ENCODE peak calls at places on chromosomes 1 and 21, in four cellular contexts. P is effector CD4-positive, alpha-beta T cell; L is sigmoid colon; F is C1 segment of cervical spinal cord. W is an unnamed sample.

GRCh38 chr1:44072204-44072603 is 40.9 kb upstream of the SLC6A9 start:
- DNase-seq in P (no peak), L (no peak), F (no peak), W (no peak)

GRCh38 chr1:35894183-35894582 is 11.2 kb downstream of the AGO1 start:
- DNase-seq in P (no peak), L (no peak), F (peak; percentile 0), W (no peak)

GRCh38 chr1:1337793-1338147 is 6.7 kb downstream of the TAS1R3 start:
- DNase-seq in P (no peak), L (no peak), F (no peak), W (no peak)

GRCh38 chr1:186404454-186405051 is 28.9 kb downstream of the ODR4 start:
- DNase-seq in P (no peak), L (no peak), F (no peak), W (no peak)

GRCh38 chr1:43968348-43968948 is 1.4 kb upstream of the DPH2 start:
- DNase-seq in P (no peak), L (no peak), F (no peak), W (no peak)

GRCh38 chr1:47986741-47987140 is 10.4 kb downstream of the TRABD2B start:
- DNase-seq in P (no peak), L (no peak), F (no peak), W (no peak)

GRCh38 chr1:42038261-42038660 is 114.9 kb upstream of the GUCA2B start:
- DNase-seq in P (no peak), L (no peak), F (no peak), W (no peak)

GRCh38 chr21:37700641-37701202 is 215.5 kb downstream of the KCNJ6 start:
- DNase-seq in P (no peak), L (no peak), F (no peak), W (no peak)

GRCh38 chr1:58116284-58116683 is 430.2 kb downstream of the OMA1 start:
- DNase-seq in P (no peak), L (no peak), F (no peak), W (no peak)

GRCh38 chr21:42833859-42834729 is 45.2 kb downstream of the WDR4 start:
- DNase-seq in P (no peak), L (peak; percentile 37), F (no peak), W (peak; percentile 55)

W was measured in upper lobe of right lung.